ENCODE peak calls at places on chromosomes 13 and 19, in nine cellular contexts. H, A, J, V, I, E, M, G and R are unnamed samples. For H3K9me3, the result is how much of the 10 kb centered on the place peaks cover.

GRCh38 chr13:97367016-97367415 is 67.0 kb upstream of the RAP2A start:
- DNase-seq in H (peak), A (no peak), V (peak), J (no peak), G (no peak), I (no peak), E (no peak), M (no peak), R (peak)

GRCh38 chr19:55602104-55603001 is 2.3 kb downstream of the ZNF524 start:
- DNase-seq in G (no peak), H (no peak), I (no peak), J (no peak), M (no peak), A (no peak), V (no peak), E (no peak), R (no peak)

GRCh38 chr13:113581871-113582270 is 2.7 kb upstream of the TFDP1 start:
- DNase-seq in H (no peak), A (no peak), M (no peak), I (no peak), J (no peak), G (no peak), E (no peak), V (no peak), R (no peak)

GRCh38 chr13:31898383-31899071 is 133.0 kb upstream of the FRY start:
- DNase-seq in A (peak), H (no peak), E (no peak), V (no peak), G (no peak), I (no peak), J (no peak), M (no peak), R (no peak)

GRCh38 chr13:90706631-90707030 is 640.9 kb upstream of the MIR17HG start:
- DNase-seq in E (no peak), H (no peak), G (no peak), J (no peak), A (no peak), V (no peak), M (no peak), I (no peak), R (no peak)

GRCh38 chr13:25847145-25847544 is 204.7 kb downstream of the SHISA2 start:
- DNase-seq in E (no peak), A (no peak), I (no peak), H (no peak), G (no peak), V (no peak), J (no peak), M (no peak), R (no peak)

GRCh38 chr13:107642841-107643240 is 572.5 kb downstream of the LIG4 start:
- DNase-seq in A (no peak), G (no peak), M (no peak), J (no peak), H (no peak), I (no peak), V (no peak), E (no peak), R (no peak)

GRCh38 chr13:95641961-95642621 is 2.4 kb downstream of the DZIP1 start:
- DNase-seq in M (no peak), I (peak), J (no peak), G (no peak), H (peak), V (peak), E (peak), A (peak), R (peak)

GRCh38 chr19:13526552-13526951 is 20.3 kb upstream of the CACNA1A start:
- DNase-seq in A (peak), E (peak), H (no peak), V (peak), M (peak), I (no peak), J (peak), G (peak), R (peak)

GRCh38 chr19:14002571-14003278 is 3.4 kb downstream of the RFX1 start:
- DNase-seq in E (no peak), H (no peak), I (no peak), V (no peak), J (no peak), M (no peak), A (no peak), G (no peak), R (no peak)

GRCh38 chr19:50357178-50358100 is 8.0 kb downstream of the NAPSA start:
- DNase-seq in E (peak), A (peak), G (peak), V (peak), I (peak), M (peak), H (peak), J (no peak), R (peak)

GRCh38 chr19:10254244-10254643 is 2.2 kb downstream of the MRPL4 start:
- DNase-seq in V (no peak), E (no peak), A (no peak), M (no peak), H (no peak), G (no peak), I (no peak), J (no peak), R (no peak)

GRCh38 chr19:46493236-46494114 is 2.2 kb downstream of the PNMA8B start:
- DNase-seq in A (peak), G (no peak), H (no peak), J (no peak), I (no peak), M (no peak), V (peak), E (no peak), R (no peak)

GRCh38 chr13:113044431-113045114 is 61.0 kb upstream of the F7 start:
- DNase-seq in G (no peak), V (peak), A (no peak), J (no peak), M (no peak), I (no peak), E (no peak), H (no peak), R (no peak)

GRCh38 chr19:43895727-43896126 is 39.4 kb downstream of the ZNF45 start:
- DNase-seq in I (no peak), H (no peak), E (no peak), J (no peak), M (no peak), G (no peak), A (no peak), V (no peak), R (no peak)

GRCh38 chr19:55526216-55527196 is 10.4 kb downstream of the SBK2 start:
- DNase-seq in M (no peak), I (peak), G (peak), V (peak), A (no peak), E (no peak), H (peak), J (no peak), R (peak)

GRCh38 chr13:73849292-73849691 is 284.9 kb downstream of the KLF12 start:
- DNase-seq in M (peak), E (no peak), H (peak), J (peak), V (peak), I (peak), G (peak), A (peak), R (peak)
- H3K27ac ChIP-seq in M (no peak), E (no peak), H (no peak), J (no peak), V (no peak), I (no peak), G (peak), A (no peak), R (no peak)

DNA sequence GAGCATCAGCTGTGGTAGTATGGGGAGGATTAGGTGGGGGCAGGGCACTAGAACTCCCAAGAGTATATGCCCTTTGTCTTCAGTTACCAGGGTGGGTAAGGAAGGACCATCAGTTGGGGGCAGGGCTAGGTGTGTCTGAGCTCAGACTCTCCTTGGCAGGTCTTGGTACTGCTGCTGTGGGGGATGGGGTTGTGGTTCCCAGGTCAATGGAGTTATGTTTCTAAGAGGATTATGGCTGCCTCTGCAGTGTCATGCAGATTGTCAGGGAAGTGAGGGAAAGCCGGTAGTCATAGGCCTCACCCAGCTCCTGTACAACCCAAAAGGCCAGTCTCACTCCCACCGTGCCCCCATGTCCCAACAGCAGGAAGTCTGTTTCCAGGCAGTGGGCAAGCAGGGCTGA is 8.8 kb upstream of the ZNF578 start:
- DNase-seq in M (no peak), A (no peak), I (no peak), H (no peak), V (no peak), G (no peak), J (no peak), E (no peak), R (no peak)
- H3K9me3 ChIP-seq in M (half or more), A (under half), I (under half), H (under half), V (under half), G (half or more), J (under half), E (under half), R (under half)

GRCh38 chr13:21672811-21673591 is 2.1 kb downstream of the FGF9 start:
- DNase-seq in G (no peak), I (no peak), M (no peak), H (no peak), A (peak), J (no peak), E (no peak), V (peak), R (no peak)

GRCh38 chr13:21668665-21669599 is 1.9 kb upstream of the FGF9 start:
- DNase-seq in H (peak), M (no peak), G (no peak), A (peak), V (peak), E (no peak), I (peak), J (no peak), R (peak)

GRCh38 chr13:21670006-21670882 is 629 bp upstream of the FGF9 start:
- DNase-seq in M (no peak), I (peak), G (no peak), H (peak), V (peak), J (no peak), A (peak), E (peak), R (peak)

GRCh38 chr13:21671793-21672680 is 1.2 kb downstream of the FGF9 start:
- DNase-seq in H (no peak), A (peak), J (no peak), M (no peak), V (no peak), I (no peak), E (no peak), G (no peak), R (no peak)

DNA sequence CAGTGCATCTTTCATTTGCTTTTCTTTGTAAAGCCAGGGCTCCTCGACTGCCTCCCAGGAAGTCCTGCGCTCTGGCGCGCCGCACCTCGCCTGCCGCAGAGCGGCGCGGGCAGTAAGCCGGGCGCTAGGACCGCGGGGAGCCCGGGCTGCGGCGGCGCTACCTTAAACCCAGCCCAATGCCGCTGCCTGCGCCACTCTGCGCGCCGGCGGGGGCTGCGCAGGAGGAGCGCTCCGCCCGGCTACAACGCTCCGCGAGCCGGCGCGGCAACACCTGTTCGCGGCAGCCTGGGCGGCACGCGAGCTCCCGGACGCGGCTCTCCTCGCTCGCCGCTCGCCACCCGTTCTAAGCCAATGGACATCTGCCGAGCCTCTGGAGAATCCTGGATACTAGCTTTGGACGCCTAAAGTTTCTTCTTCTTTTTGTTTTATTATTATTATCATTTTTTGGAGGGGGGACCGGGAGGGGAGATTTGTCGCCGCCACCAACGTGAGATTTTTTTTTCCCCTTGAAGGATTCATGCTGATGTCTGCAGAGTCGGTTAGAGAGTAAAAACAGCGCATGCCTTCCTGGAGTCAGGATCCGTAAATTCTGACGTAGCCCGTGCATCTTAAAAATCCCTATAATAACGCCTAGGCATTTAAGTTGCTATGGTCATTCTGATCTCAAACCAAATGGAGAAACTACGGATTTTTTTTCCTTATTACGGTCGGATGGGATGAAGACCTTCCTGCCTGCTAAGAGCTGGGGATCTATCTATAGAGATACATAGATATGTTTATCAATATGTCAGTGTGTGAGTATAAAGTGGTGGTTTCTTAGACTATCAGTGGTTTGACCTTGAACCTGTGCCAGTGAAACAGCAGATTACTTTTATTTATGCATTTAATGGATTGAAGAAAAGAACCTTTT is at the start of gene FGF9:
- DNase-seq in E (peak), I (peak), V (peak), A (peak), H (peak), G (peak), M (no peak), J (peak), R (peak)
- TF ChIP-seq EZH2 in E (no peak), I (peak), V (no peak), A (peak), H (peak), G (no peak), M (no peak), J (no peak), R (no peak)

DNA sequence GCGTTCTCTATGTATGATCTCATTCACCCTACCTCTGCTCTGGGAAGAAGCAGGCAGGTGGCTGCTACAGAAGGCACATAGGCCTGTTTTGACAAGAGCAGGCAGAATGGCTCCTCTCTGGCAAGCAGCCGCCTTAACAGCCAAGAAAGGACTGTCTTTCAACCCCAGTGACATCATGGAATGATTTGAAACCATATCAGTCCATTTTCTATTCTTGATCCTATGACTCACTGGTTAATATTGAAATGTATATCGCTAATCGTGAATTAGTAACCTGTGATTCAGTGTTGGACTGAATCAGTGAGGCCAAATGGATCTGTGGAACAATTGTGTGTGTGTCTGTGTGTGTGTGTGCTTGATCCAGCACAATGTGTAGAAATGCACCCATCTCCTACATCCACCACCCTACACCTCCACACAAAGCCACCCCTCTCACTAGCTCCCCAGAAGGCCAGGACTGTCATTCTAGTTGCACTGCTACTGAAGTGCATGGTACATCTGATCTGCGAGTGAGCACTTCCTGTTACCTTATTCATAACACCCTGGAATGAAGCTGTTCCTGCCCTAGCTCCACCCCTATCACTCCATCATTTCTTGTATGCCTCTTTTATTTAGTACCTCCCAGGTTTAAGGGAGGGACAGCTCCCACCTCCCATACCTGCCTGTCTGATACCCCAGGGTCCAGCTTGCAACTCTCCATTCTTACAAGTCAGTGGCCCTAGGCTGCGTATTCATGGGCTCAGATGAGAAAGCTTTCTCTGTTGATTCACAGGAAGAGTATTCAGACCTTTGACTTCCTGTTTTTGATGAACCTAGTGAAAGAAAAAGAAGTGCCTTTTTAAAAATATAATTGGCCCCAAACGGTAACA is 460.0 kb downstream of the FOXO1 start:
- DNase-seq in M (no peak), J (no peak), G (peak), V (peak), H (peak), A (no peak), I (no peak), E (peak), R (peak)
- H3K27ac ChIP-seq in M (no peak), J (no peak), G (peak), V (no peak), H (peak), A (no peak), I (no peak), E (peak), R (no peak)

DNA sequence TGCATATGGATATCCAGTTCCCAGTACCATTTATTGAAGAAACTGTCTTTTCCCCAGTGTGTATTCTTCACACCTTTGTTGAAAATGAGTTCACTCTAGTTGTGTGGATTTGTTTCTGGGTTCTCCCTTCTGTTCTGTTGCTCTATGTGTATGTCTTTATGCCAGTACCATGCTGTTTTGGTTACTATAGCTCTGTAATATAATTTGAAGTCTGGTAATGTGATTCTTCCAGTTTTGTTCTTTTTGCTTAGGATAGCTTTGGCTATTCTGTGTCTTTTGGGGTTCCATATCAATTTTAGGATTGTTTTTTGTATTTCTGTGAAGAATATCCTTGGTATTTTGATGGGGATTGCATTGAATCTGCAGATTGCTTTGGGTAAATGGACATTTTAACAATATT is 35.2 kb downstream of the ZNF136 start:
- DNase-seq in I (no peak), V (no peak), G (no peak), A (no peak), E (no peak), J (no peak), M (no peak), H (no peak), R (no peak)
- H3K9me3 ChIP-seq in I (under half), V (under half), G (half or more), A (under half), E (under half), J (under half), M (under half), H (under half), R (under half)

GRCh38 chr13:99941911-99942310 is 29.7 kb downstream of the ZIC5 start:
- DNase-seq in I (no peak), E (no peak), J (no peak), A (no peak), V (no peak), M (no peak), G (no peak), H (no peak), R (no peak)
- TF ChIP-seq EZH2 in I (no peak), E (no peak), J (no peak), A (no peak), V (no peak), M (no peak), G (no peak), H (no peak), R (no peak)